ENCODE peak calls at places on chromosomes 1 and 21, in seven cellular contexts. Z is neural crest cell, P is progenitor cell of endocrine pancreas, D is fibroblast of pulmonary artery, M is HL-60, O is GM12864, U is cardiac muscle cell. X is an unnamed sample.

GRCh38 chr1:59193443-59194093 is 103.3 kb upstream of the FGGY start:
- DNase-seq in Z (no peak), P (no peak), D (no peak), M (no peak), O (no peak), U (no peak), X (no peak)

GRCh38 chr21:27526451-27526850 is 559.6 kb upstream of the ADAMTS5 start:
- DNase-seq in Z (no peak), P (no peak), D (no peak), M (no peak), O (no peak), U (peak), X (no peak)

GRCh38 chr1:226702957-226703831 is 35.9 kb downstream of the ITPKB start:
- DNase-seq in Z (peak), P (peak), D (peak), M (peak), O (no peak), U (peak), X (peak)

GRCh38 chr21:34031835-34032370 is 41.5 kb upstream of the MRPS6 start:
- DNase-seq in Z (no peak), P (no peak), D (no peak), M (no peak), O (no peak), U (no peak), X (no peak)

GRCh38 chr1:173715538-173715844 is 710 bp downstream of the KLHL20 start:
- DNase-seq in Z (no peak), P (no peak), D (no peak), M (no peak), O (no peak), U (no peak), X (no peak)

GRCh38 chr1:19664453-19665043 is at the start of gene HTR6:
- DNase-seq in Z (no peak), P (no peak), D (no peak), M (no peak), O (no peak), U (no peak), X (no peak)

GRCh38 chr1:228004331-228004871 is 2.4 kb upstream of the WNT3A start:
- DNase-seq in Z (no peak), P (no peak), D (peak), M (peak), O (no peak), U (peak), X (no peak)

GRCh38 chr1:19033926-19034680 is 77.6 kb upstream of the IFFO2 start:
- DNase-seq in Z (no peak), P (no peak), D (no peak), M (no peak), O (no peak), U (no peak), X (no peak)

GRCh38 chr1:41361495-41362356 is 492 bp downstream of the FOXO6 start:
- DNase-seq in Z (no peak), P (no peak), D (peak), M (peak), O (no peak), U (no peak), X (no peak)

GRCh38 chr1:41360074-41361027 is 883 bp upstream of the FOXO6 start:
- DNase-seq in Z (no peak), P (no peak), D (no peak), M (no peak), O (no peak), U (no peak), X (no peak)

GRCh38 chr1:41362357-41362721 is 1.1 kb downstream of the FOXO6 start:
- DNase-seq in Z (no peak), P (no peak), D (no peak), M (no peak), O (no peak), U (no peak), X (no peak)

GRCh38 chr1:41359211-41360073 is 1.8 kb upstream of the FOXO6 start:
- DNase-seq in Z (no peak), P (no peak), D (peak), M (no peak), O (no peak), U (peak), X (no peak)

GRCh38 chr1:41361028-41361494 is at the start of gene FOXO6:
- DNase-seq in Z (peak), P (peak), D (peak), M (peak), O (peak), U (peak), X (peak)
- TF ChIP-seq CTCF in Z (peak), P (peak), D (no peak), M (no peak), O (peak), U (peak), X (no peak)

DNA sequence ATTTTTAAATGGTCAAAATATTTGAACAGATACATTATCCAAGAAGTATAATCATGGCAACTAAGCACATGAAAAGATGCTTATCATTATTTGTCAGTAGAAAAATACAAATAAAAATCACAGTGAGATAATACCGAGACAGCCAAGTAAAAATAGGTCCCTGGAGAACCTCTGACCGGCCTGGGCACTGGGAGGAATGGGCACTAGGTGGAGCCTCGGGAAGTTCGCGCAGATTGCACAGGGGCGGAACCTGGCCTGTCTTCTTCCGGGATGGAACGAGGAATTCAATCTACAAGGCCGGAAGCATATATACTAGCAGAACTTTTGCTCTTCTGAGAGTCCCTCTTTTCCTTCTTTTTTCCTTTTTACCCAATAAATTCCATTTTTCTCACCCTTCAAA is 148.5 kb upstream of the CHRM3 start:
- DNase-seq in Z (no peak), P (no peak), D (no peak), M (no peak), O (no peak), U (no peak), X (no peak)
- TF ChIP-seq CTCF in Z (peak), P (no peak), D (no peak), M (no peak), O (no peak), U (no peak), X (no peak)

DNA sequence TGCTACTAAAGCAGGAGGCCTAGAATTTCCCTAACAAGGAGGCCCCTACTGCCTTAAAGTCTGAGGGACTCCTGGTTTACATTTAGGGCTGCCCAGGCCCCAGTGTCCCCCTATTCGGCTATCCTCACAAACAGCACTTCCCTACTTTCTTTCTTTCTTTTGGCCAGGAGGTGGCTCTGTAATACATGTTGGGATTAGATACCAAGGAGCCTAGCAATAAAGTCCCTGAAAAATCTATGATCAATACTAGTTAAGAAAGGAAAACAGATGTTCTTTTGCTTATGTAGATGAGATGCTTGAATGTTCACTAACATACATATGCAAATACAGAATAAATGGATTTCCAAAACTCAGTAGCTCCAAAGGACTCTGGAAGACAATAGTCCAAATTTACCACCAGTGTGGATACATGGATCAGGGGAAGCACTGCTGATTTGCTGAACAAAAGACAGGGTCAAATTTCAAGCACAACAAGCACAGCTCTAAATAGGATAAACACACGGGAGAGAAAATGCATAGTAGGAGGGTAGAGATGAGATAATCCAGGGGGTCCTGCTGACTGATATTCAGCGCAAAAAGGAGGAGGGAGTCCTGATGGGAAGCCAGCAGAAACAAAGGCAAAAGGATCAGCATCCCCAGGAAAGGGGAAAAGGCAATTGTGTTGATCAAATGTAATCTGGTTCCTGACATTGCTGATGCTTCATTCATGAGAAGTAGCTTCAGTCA is 240.0 kb downstream of the NUF2 start:
- DNase-seq in Z (no peak), P (no peak), D (peak), M (no peak), O (no peak), U (peak), X (no peak)
- TF ChIP-seq CTCF in Z (peak), P (peak), D (peak), M (no peak), O (no peak), U (peak), X (no peak)

DNA sequence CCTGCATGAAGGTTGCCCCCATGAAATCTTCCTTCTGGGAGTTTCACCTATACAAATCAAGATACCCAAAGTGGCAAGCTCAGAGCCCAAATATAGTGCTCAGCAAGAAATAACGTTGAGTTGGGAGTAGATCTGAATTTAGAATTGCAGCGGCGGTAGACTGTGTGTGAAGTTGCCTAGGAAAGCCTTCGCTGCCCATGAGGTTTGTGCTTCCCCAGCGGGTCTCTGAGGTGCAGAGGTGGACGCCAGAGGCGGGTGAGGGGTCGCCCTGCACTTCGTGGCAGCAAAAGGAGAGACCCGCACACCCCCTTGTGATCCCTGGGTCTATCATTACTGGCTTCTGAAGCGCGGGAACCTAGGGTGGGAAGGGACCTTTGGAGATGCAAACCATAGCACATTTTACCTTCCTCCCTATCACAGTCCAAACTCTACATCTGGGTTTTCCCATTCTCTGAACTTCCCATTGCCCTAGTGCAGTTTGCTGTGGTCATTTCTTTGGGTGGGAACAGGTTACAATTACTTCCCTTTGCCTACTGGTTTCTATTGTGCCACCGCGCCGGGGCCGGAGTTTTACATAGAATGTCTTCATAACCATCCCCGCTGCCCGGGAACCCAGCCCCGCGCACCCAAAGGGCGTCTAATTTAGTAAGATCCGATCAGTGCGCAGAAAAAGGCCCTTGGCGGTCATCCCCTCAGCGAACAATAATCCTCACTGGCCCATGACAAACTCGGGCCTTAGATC is 5.2 kb downstream of the TBX15 start:
- DNase-seq in Z (no peak), P (no peak), D (no peak), M (no peak), O (no peak), U (no peak), X (no peak)
- TF ChIP-seq CTCF in Z (no peak), P (no peak), D (no peak), M (no peak), O (no peak), U (no peak), X (no peak)

GRCh38 chr1:24154215-24154614 is 11.3 kb upstream of the IL22RA1 start:
- DNase-seq in Z (no peak), P (no peak), D (no peak), M (no peak), O (no peak), U (no peak), X (no peak)

GRCh38 chr1:24157921-24158481 is 15.1 kb upstream of the IL22RA1 start:
- DNase-seq in Z (no peak), P (no peak), D (peak), M (no peak), O (no peak), U (peak), X (no peak)

GRCh38 chr1:24152631-24153494 is 9.9 kb upstream of the IL22RA1 start:
- DNase-seq in Z (no peak), P (no peak), D (no peak), M (no peak), O (no peak), U (no peak), X (no peak)

GRCh38 chr1:24156542-24157260 is 13.8 kb upstream of the IL22RA1 start:
- DNase-seq in Z (no peak), P (no peak), D (no peak), M (no peak), O (no peak), U (no peak), X (no peak)

GRCh38 chr1:24155011-24155782 is 12.3 kb upstream of the IL22RA1 start:
- DNase-seq in Z (no peak), P (no peak), D (no peak), M (no peak), O (peak), U (no peak), X (no peak)
- TF ChIP-seq CTCF in Z (peak), P (peak), D (peak), M (no peak), O (peak), U (peak), X (no peak)

GRCh38 chr21:44927587-44928461 is 7.1 kb upstream of the ITGB2 start:
- DNase-seq in Z (no peak), P (no peak), D (peak), M (peak), O (peak), U (peak), X (peak)
- TF ChIP-seq CTCF in Z (no peak), P (no peak), D (no peak), M (no peak), O (peak), U (peak), X (no peak)

GRCh38 chr1:203401151-203401550 is 50.2 kb upstream of the FMOD start:
- DNase-seq in Z (no peak), P (no peak), D (no peak), M (no peak), O (no peak), U (no peak), X (no peak)

GRCh38 chr1:203396595-203397194 is 45.8 kb upstream of the FMOD start:
- DNase-seq in Z (no peak), P (no peak), D (no peak), M (no peak), O (no peak), U (no peak), X (no peak)

GRCh38 chr1:203390298-203390697 is 39.4 kb upstream of the FMOD start:
- DNase-seq in Z (no peak), P (no peak), D (peak), M (no peak), O (no peak), U (no peak), X (no peak)

GRCh38 chr1:203395746-203396145 is 44.8 kb upstream of the FMOD start:
- DNase-seq in Z (no peak), P (no peak), D (peak), M (no peak), O (no peak), U (no peak), X (no peak)
- TF ChIP-seq CTCF in Z (no peak), P (no peak), D (no peak), M (no peak), O (no peak), U (no peak), X (peak)

GRCh38 chr1:169103443-169103842 is 3.0 kb upstream of the ATP1B1 start:
- DNase-seq in Z (no peak), P (no peak), D (no peak), M (no peak), O (no peak), U (no peak), X (no peak)

GRCh38 chr1:169105087-169105433 is 1.4 kb upstream of the ATP1B1 start:
- DNase-seq in Z (no peak), P (no peak), D (no peak), M (no peak), O (no peak), U (no peak), X (no peak)

GRCh38 chr1:169106921-169107672 is 607 bp downstream of the ATP1B1 start:
- DNase-seq in Z (no peak), P (peak), D (peak), M (no peak), O (no peak), U (peak), X (no peak)

GRCh38 chr1:169106095-169106920 is at the start of gene ATP1B1:
- DNase-seq in Z (peak), P (peak), D (peak), M (peak), O (no peak), U (peak), X (peak)

GRCh38 chr1:169105434-169106094 is 926 bp upstream of the ATP1B1 start:
- DNase-seq in Z (no peak), P (peak), D (no peak), M (peak), O (no peak), U (no peak), X (no peak)
- TF ChIP-seq CTCF in Z (peak), P (no peak), D (no peak), M (no peak), O (no peak), U (no peak), X (no peak)

GRCh38 chr1:26145960-26146294 is 13.0 kb upstream of the FAM110D start:
- DNase-seq in Z (no peak), P (no peak), D (no peak), M (no peak), O (no peak), U (no peak), X (no peak)

GRCh38 chr1:26138974-26139558 is 19.8 kb upstream of the FAM110D start:
- DNase-seq in Z (no peak), P (no peak), D (no peak), M (no peak), O (no peak), U (no peak), X (no peak)

GRCh38 chr1:26145041-26145959 is 13.6 kb upstream of the FAM110D start:
- DNase-seq in Z (peak), P (peak), D (peak), M (peak), O (peak), U (peak), X (no peak)

GRCh38 chr1:26142165-26142564 is 16.7 kb upstream of the FAM110D start:
- DNase-seq in Z (no peak), P (no peak), D (no peak), M (no peak), O (no peak), U (no peak), X (no peak)
- TF ChIP-seq CTCF in Z (no peak), P (no peak), D (no peak), M (no peak), O (no peak), U (no peak), X (no peak)